ENCODE peak calls at places on chromosomes 3 and 15, in six cellular contexts. One of them, this sample, is unnamed.

GRCh38 chr3:19254784-19255338 is 106.6 kb downstream of the KCNH8 start:
- DNase-seq in epithelial cell of proximal tubule: no peak
- DNase-seq in heart right ventricle: no peak
- DNase-seq in psoas muscle: no peak
- DNase-seq in dorsolateral prefrontal cortex: no peak
- DNase-seq in fibroblast of mammary gland: no peak
- DNase-seq in this sample: no peak

GRCh38 chr3:139118835-139119234 is 74.1 kb upstream of the PRR23C start:
- DNase-seq in epithelial cell of proximal tubule: no peak
- DNase-seq in heart right ventricle: no peak
- DNase-seq in psoas muscle: no peak
- DNase-seq in dorsolateral prefrontal cortex: no peak
- DNase-seq in fibroblast of mammary gland: no peak
- DNase-seq in this sample: no peak

GRCh38 chr3:154148541-154148940 is 27.4 kb downstream of the ARHGEF26 start:
- DNase-seq in epithelial cell of proximal tubule: no peak
- DNase-seq in heart right ventricle: no peak
- DNase-seq in psoas muscle: no peak
- DNase-seq in dorsolateral prefrontal cortex: no peak
- DNase-seq in fibroblast of mammary gland: no peak
- DNase-seq in this sample: no peak

GRCh38 chr15:40313531-40314398 is 6.0 kb upstream of the PLCB2 start:
- DNase-seq in epithelial cell of proximal tubule: no peak
- DNase-seq in heart right ventricle: no peak
- DNase-seq in psoas muscle: no peak
- DNase-seq in dorsolateral prefrontal cortex: no peak
- DNase-seq in fibroblast of mammary gland: no peak
- DNase-seq in this sample: no peak

GRCh38 chr3:140341817-140342403 is 336.0 kb upstream of the TRIM42 start:
- DNase-seq in epithelial cell of proximal tubule: no peak
- DNase-seq in heart right ventricle: no peak
- DNase-seq in psoas muscle: no peak
- DNase-seq in dorsolateral prefrontal cortex: no peak
- DNase-seq in fibroblast of mammary gland: no peak
- DNase-seq in this sample: no peak

GRCh38 chr3:155070932-155071387 is 9.2 kb upstream of the MME start:
- DNase-seq in epithelial cell of proximal tubule: peak
- DNase-seq in heart right ventricle: no peak
- DNase-seq in psoas muscle: peak
- DNase-seq in dorsolateral prefrontal cortex: no peak
- DNase-seq in fibroblast of mammary gland: peak
- DNase-seq in this sample: no peak

GRCh38 chr3:64578384-64578783 is 109.4 kb downstream of the ADAMTS9 start:
- DNase-seq in epithelial cell of proximal tubule: no peak
- DNase-seq in heart right ventricle: no peak
- DNase-seq in psoas muscle: no peak
- DNase-seq in dorsolateral prefrontal cortex: no peak
- DNase-seq in fibroblast of mammary gland: peak
- DNase-seq in this sample: no peak

GRCh38 chr15:101156061-101156460 is 95.8 kb downstream of the CHSY1 start:
- DNase-seq in epithelial cell of proximal tubule: no peak
- DNase-seq in heart right ventricle: no peak
- DNase-seq in psoas muscle: no peak
- DNase-seq in dorsolateral prefrontal cortex: no peak
- DNase-seq in fibroblast of mammary gland: no peak
- DNase-seq in this sample: no peak

GRCh38 chr3:65343736-65344135 is 655.9 kb upstream of the ADAMTS9 start:
- DNase-seq in epithelial cell of proximal tubule: peak
- DNase-seq in heart right ventricle: no peak
- DNase-seq in psoas muscle: no peak
- DNase-seq in dorsolateral prefrontal cortex: no peak
- DNase-seq in fibroblast of mammary gland: no peak
- DNase-seq in this sample: no peak

GRCh38 chr15:59313703-59314332 is 58.9 kb downstream of the MYO1E start:
- DNase-seq in epithelial cell of proximal tubule: no peak
- DNase-seq in heart right ventricle: peak
- DNase-seq in psoas muscle: peak
- DNase-seq in dorsolateral prefrontal cortex: peak
- DNase-seq in fibroblast of mammary gland: peak
- DNase-seq in this sample: no peak

GRCh38 chr3:184472723-184473419 is 88.7 kb upstream of the EPHB3 start:
- DNase-seq in epithelial cell of proximal tubule: no peak
- DNase-seq in heart right ventricle: no peak
- DNase-seq in psoas muscle: no peak
- DNase-seq in dorsolateral prefrontal cortex: no peak
- DNase-seq in fibroblast of mammary gland: no peak
- DNase-seq in this sample: no peak

GRCh38 chr3:110815008-110815583 is 256.5 kb upstream of the NECTIN3 start:
- DNase-seq in epithelial cell of proximal tubule: peak
- DNase-seq in heart right ventricle: no peak
- DNase-seq in psoas muscle: no peak
- DNase-seq in dorsolateral prefrontal cortex: no peak
- DNase-seq in fibroblast of mammary gland: peak
- DNase-seq in this sample: no peak

GRCh38 chr3:93961489-93961888 is 12.2 kb downstream of the PROS1 start:
- DNase-seq in epithelial cell of proximal tubule: no peak
- DNase-seq in heart right ventricle: no peak
- DNase-seq in psoas muscle: no peak
- DNase-seq in dorsolateral prefrontal cortex: no peak
- DNase-seq in fibroblast of mammary gland: no peak
- DNase-seq in this sample: no peak

GRCh38 chr3:139657936-139658335 is 19.8 kb downstream of the NMNAT3 start:
- DNase-seq in epithelial cell of proximal tubule: no peak
- DNase-seq in heart right ventricle: no peak
- DNase-seq in psoas muscle: no peak
- DNase-seq in dorsolateral prefrontal cortex: no peak
- DNase-seq in fibroblast of mammary gland: no peak
- DNase-seq in this sample: no peak

GRCh38 chr3:177443469-177443868 is 246.2 kb upstream of the TBL1XR1 start:
- DNase-seq in epithelial cell of proximal tubule: no peak
- DNase-seq in heart right ventricle: no peak
- DNase-seq in psoas muscle: no peak
- DNase-seq in dorsolateral prefrontal cortex: no peak
- DNase-seq in fibroblast of mammary gland: no peak
- DNase-seq in this sample: no peak

GRCh38 chr3:185655426-185656320 is 69.6 kb downstream of the SENP2 start:
- DNase-seq in epithelial cell of proximal tubule: no peak
- DNase-seq in heart right ventricle: no peak
- DNase-seq in psoas muscle: no peak
- DNase-seq in dorsolateral prefrontal cortex: no peak
- DNase-seq in fibroblast of mammary gland: no peak
- DNase-seq in this sample: no peak

GRCh38 chr3:32438596-32439344 is 47.1 kb downstream of the CMTM7 start:
- DNase-seq in epithelial cell of proximal tubule: no peak
- DNase-seq in heart right ventricle: no peak
- DNase-seq in psoas muscle: no peak
- DNase-seq in dorsolateral prefrontal cortex: no peak
- DNase-seq in fibroblast of mammary gland: no peak
- DNase-seq in this sample: no peak

GRCh38 chr3:4309476-4310121 is 6.4 kb downstream of the SETMAR start:
- DNase-seq in epithelial cell of proximal tubule: no peak
- DNase-seq in heart right ventricle: no peak
- DNase-seq in psoas muscle: no peak
- DNase-seq in dorsolateral prefrontal cortex: no peak
- DNase-seq in fibroblast of mammary gland: no peak
- DNase-seq in this sample: no peak

GRCh38 chr15:36106640-36107335 is 472.6 kb upstream of the CDIN1 start:
- DNase-seq in epithelial cell of proximal tubule: peak
- DNase-seq in heart right ventricle: no peak
- DNase-seq in psoas muscle: no peak
- DNase-seq in dorsolateral prefrontal cortex: no peak
- DNase-seq in fibroblast of mammary gland: no peak
- DNase-seq in this sample: no peak

GRCh38 chr3:129505341-129505740 is 23.1 kb upstream of the RHO start:
- DNase-seq in epithelial cell of proximal tubule: no peak
- DNase-seq in heart right ventricle: no peak
- DNase-seq in psoas muscle: no peak
- DNase-seq in dorsolateral prefrontal cortex: no peak
- DNase-seq in fibroblast of mammary gland: no peak
- DNase-seq in this sample: no peak

GRCh38 chr3:193563999-193564398 is 9.3 kb upstream of the ATP13A4 start:
- DNase-seq in epithelial cell of proximal tubule: no peak
- DNase-seq in heart right ventricle: no peak
- DNase-seq in psoas muscle: no peak
- DNase-seq in dorsolateral prefrontal cortex: no peak
- DNase-seq in fibroblast of mammary gland: no peak
- DNase-seq in this sample: no peak

GRCh38 chr3:195896361-195897080 is 11.8 kb downstream of the TNK2 start:
- DNase-seq in epithelial cell of proximal tubule: no peak
- DNase-seq in heart right ventricle: no peak
- DNase-seq in psoas muscle: no peak
- DNase-seq in dorsolateral prefrontal cortex: peak
- DNase-seq in fibroblast of mammary gland: peak
- DNase-seq in this sample: no peak

GRCh38 chr15:89693696-89694095 is 3.1 kb downstream of the WDR93 start:
- DNase-seq in epithelial cell of proximal tubule: no peak
- DNase-seq in heart right ventricle: no peak
- DNase-seq in psoas muscle: no peak
- DNase-seq in dorsolateral prefrontal cortex: no peak
- DNase-seq in fibroblast of mammary gland: no peak
- DNase-seq in this sample: no peak

GRCh38 chr15:91308209-91308608 is 208.2 kb downstream of the SV2B start:
- DNase-seq in epithelial cell of proximal tubule: no peak
- DNase-seq in heart right ventricle: no peak
- DNase-seq in psoas muscle: no peak
- DNase-seq in dorsolateral prefrontal cortex: no peak
- DNase-seq in fibroblast of mammary gland: no peak
- DNase-seq in this sample: no peak

GRCh38 chr3:182259579-182259978 is 533.7 kb upstream of the ATP11B start:
- DNase-seq in epithelial cell of proximal tubule: no peak
- DNase-seq in heart right ventricle: peak
- DNase-seq in psoas muscle: no peak
- DNase-seq in dorsolateral prefrontal cortex: peak
- DNase-seq in fibroblast of mammary gland: peak
- DNase-seq in this sample: no peak

DNA sequence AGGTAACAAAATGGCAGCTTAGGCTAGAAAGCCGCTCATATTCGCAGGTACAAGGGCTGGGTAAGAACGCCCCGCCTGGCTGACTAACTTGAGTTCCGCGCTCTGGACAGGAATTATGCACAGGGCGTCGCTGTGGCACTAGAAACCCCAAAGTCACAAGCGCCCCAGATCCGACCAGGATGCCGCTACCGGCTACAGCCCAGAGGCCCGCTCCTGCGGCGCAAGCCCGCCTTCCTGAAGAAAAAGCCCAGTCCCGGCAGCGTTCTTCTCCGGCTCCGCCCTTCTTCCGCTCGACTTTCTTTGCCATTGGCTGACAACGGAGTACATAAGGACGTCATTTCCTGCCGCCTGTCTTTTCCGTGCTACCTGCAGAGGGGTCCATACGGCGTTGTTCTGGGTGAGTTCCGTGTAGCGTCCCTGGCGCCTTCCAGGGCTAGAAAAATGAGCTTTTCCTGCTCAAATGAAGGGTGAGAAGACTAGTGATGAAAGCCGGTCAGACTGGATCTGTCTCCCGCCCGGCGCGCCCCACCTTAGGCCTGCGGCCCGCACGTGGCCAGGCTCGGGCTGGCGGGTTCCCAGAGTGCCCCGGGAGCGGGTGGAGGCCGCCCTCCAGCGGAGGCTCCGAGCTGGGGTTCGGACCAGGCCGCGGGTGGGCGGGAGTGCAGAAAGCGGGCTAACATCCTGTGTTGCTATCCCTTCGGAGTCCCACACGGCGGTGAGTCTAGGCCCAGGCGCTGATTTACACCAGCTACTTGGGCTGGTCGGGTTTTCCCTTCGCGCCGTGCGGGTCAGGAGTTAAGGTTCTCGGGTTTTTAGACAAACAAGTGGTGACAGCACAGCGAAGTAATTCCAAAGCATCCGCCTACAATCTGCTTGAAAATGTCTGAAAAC is at the start of gene RPSA:
- DNase-seq in epithelial cell of proximal tubule: peak
- DNase-seq in heart right ventricle: peak
- DNase-seq in psoas muscle: peak
- DNase-seq in dorsolateral prefrontal cortex: peak
- DNase-seq in fibroblast of mammary gland: peak
- DNase-seq in this sample: peak
- TF ChIP-seq CTCF in epithelial cell of proximal tubule: peak
- TF ChIP-seq CTCF in heart right ventricle: peak
- TF ChIP-seq CTCF in psoas muscle: peak
- TF ChIP-seq CTCF in dorsolateral prefrontal cortex: peak
- TF ChIP-seq CTCF in fibroblast of mammary gland: no peak
- TF ChIP-seq CTCF in this sample: no peak

GRCh38 chr15:66966256-66966655 is 99.1 kb upstream of the SMAD3 start:
- DNase-seq in epithelial cell of proximal tubule: no peak
- DNase-seq in heart right ventricle: no peak
- DNase-seq in psoas muscle: no peak
- DNase-seq in dorsolateral prefrontal cortex: no peak
- DNase-seq in fibroblast of mammary gland: no peak
- DNase-seq in this sample: no peak
- TF ChIP-seq CTCF in epithelial cell of proximal tubule: peak
- TF ChIP-seq CTCF in heart right ventricle: no peak
- TF ChIP-seq CTCF in psoas muscle: peak
- TF ChIP-seq CTCF in dorsolateral prefrontal cortex: no peak
- TF ChIP-seq CTCF in fibroblast of mammary gland: peak
- TF ChIP-seq CTCF in this sample: no peak

DNA sequence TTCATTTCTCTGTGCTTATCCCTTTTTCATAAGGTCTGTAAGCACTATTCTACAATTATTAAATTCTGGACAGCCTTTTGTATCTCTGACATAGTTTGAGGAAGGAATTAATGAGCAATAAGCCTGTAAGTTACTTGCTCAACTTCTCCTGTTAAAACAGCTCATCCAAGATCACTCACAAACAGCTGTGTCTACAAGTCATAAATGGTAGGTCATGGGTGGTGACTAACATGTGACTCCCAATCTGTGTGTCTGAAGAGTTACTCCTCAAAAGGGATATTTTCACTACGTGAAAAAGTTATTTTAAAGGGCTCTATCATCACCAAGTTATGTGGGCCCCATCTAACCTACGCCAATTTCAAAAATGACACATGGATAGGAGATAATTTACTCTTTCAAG is 145.2 kb upstream of the CBLB start:
- DNase-seq in epithelial cell of proximal tubule: peak
- DNase-seq in heart right ventricle: no peak
- DNase-seq in psoas muscle: no peak
- DNase-seq in dorsolateral prefrontal cortex: no peak
- DNase-seq in fibroblast of mammary gland: peak
- DNase-seq in this sample: no peak
- TF ChIP-seq CTCF in epithelial cell of proximal tubule: no peak
- TF ChIP-seq CTCF in heart right ventricle: no peak
- TF ChIP-seq CTCF in psoas muscle: no peak
- TF ChIP-seq CTCF in dorsolateral prefrontal cortex: no peak
- TF ChIP-seq CTCF in fibroblast of mammary gland: no peak
- TF ChIP-seq CTCF in this sample: no peak

DNA sequence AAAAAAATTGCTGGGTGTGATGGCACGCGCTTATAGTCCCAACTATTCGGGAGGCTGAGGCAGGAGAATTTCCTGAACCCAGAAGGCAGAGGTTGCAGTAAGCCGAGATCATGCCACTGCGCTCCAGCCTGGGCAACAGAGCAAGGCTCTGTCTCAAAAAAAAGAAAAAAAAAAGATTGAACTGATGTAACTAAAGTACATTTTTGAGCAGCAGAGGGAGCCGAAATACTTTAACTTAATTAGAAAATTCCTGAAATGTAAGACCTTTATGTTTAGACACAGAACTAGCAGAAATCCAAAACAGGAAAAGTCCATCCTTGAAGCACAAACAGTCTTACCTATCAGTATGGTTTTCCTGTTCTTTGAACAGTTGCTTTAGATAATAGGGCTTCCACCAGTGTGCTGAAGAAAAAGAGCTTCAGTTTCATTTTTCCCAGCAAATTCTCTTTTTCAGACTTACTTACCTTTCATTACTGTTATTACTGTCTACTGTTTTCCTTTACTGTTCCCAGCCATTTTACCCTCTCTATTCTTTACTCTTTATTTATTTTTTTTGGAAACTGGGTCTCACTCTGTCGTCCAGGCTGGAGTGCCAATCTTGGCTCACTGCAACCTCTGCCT is 33.4 kb upstream of the ZNF609 start:
- DNase-seq in epithelial cell of proximal tubule: no peak
- DNase-seq in heart right ventricle: no peak
- DNase-seq in psoas muscle: no peak
- DNase-seq in dorsolateral prefrontal cortex: no peak
- DNase-seq in fibroblast of mammary gland: peak
- DNase-seq in this sample: no peak
- TF ChIP-seq CTCF in epithelial cell of proximal tubule: no peak
- TF ChIP-seq CTCF in heart right ventricle: no peak
- TF ChIP-seq CTCF in psoas muscle: peak
- TF ChIP-seq CTCF in dorsolateral prefrontal cortex: peak
- TF ChIP-seq CTCF in fibroblast of mammary gland: peak
- TF ChIP-seq CTCF in this sample: no peak

This sample was measured in omental fat pad.